ENCODE peak calls at places on chromosomes 4 and X, in five cellular contexts. H is fibroblast of lung; S is HCT116; L is lower leg skin; O is CD4-positive, alpha-beta T cell. Q is an unnamed sample.

GRCh38 chr4:33395731-33396485 is 2675.7 kb downstream of the PCDH7 start:
- DNase-seq in O (no peak), H (no peak), S (no peak), L (no peak), Q (no peak)

GRCh38 chr4:72489267-72489666 is 79.8 kb downstream of the ADAMTS3 start:
- DNase-seq in H (peak), O (no peak), S (no peak), L (no peak), Q (no peak)

GRCh38 chr4:37651781-37652377 is 34.3 kb downstream of the RELL1 start:
- DNase-seq in H (no peak), O (no peak), L (no peak), S (no peak), Q (no peak)

GRCh38 chrX:40543661-40544328 is 37.0 kb upstream of the ATP6AP2 start:
- DNase-seq in H (peak), S (peak), O (no peak), L (peak), Q (no peak)

GRCh38 chr4:166012129-166013078 is 139.4 kb downstream of the TLL1 start:
- DNase-seq in O (no peak), H (no peak), L (no peak), S (no peak), Q (no peak)

GRCh38 chrX:9464435-9465371 is at the start of gene TBL1X:
- DNase-seq in H (peak), L (peak), S (no peak), O (peak), Q (no peak)

GRCh38 chrX:106932960-106933537 is 12.8 kb downstream of the CLDN2 start:
- DNase-seq in L (no peak), O (no peak), S (no peak), H (peak), Q (no peak)

GRCh38 chr4:66602622-66603021 is 932.3 kb upstream of the EPHA5 start:
- DNase-seq in O (no peak), L (no peak), S (no peak), H (no peak), Q (no peak)

GRCh38 chr4:87038837-87039715 is 104.3 kb downstream of the AFF1 start:
- DNase-seq in S (no peak), L (no peak), O (no peak), H (peak), Q (peak)

GRCh38 chrX:136272325-136272724 is 21.1 kb upstream of the MAP7D3 start:
- DNase-seq in S (peak), H (no peak), O (no peak), L (no peak), Q (no peak)

GRCh38 chr4:2436301-2436700 is 17.5 kb downstream of the CFAP99 start:
- DNase-seq in O (no peak), H (no peak), S (no peak), L (no peak), Q (no peak)

GRCh38 chr4:8702020-8702495 is 109.5 kb downstream of the CPZ start:
- DNase-seq in O (no peak), S (no peak), L (no peak), H (no peak), Q (peak)

GRCh38 chrX:133953785-133954355 is 31.5 kb downstream of the GPC3 start:
- DNase-seq in H (no peak), L (no peak), O (no peak), S (no peak), Q (no peak)

GRCh38 chr4:87559090-87559837 is 30.1 kb upstream of the SPARCL1 start:
- DNase-seq in S (no peak), L (no peak), O (peak), H (no peak), Q (no peak)

GRCh38 chr4:61443813-61444510 is 243.8 kb downstream of the ADGRL3 start:
- DNase-seq in S (no peak), L (no peak), O (no peak), H (peak), Q (no peak)

GRCh38 chr4:4574792-4575191 is 32.9 kb upstream of the STX18 start:
- DNase-seq in O (peak), S (peak), H (peak), L (peak), Q (no peak)

GRCh38 chr4:51895816-51896408 is 53.0 kb downstream of the DCUN1D4 start:
- DNase-seq in L (peak), S (peak), O (peak), H (peak), Q (no peak)

GRCh38 chrX:129606918-129607317 is 47.8 kb downstream of the APLN start:
- DNase-seq in O (peak), H (peak), S (peak), L (peak), Q (no peak)

GRCh38 chr4:3254302-3255131 is 5.6 kb downstream of the MSANTD1 start:
- DNase-seq in L (no peak), S (no peak), H (no peak), O (no peak), Q (peak)

GRCh38 chrX:130575831-130576404 is 174.1 kb downstream of the RBMX2 start:
- DNase-seq in H (peak), O (no peak), S (peak), L (no peak), Q (no peak)

GRCh38 chrX:133794151-133794550 is 191.2 kb downstream of the GPC3 start:
- DNase-seq in S (no peak), L (no peak), H (no peak), O (no peak), Q (no peak)

GRCh38 chr4:84503495-84504437 is 4.7 kb upstream of the NKX6-1 start:
- DNase-seq in H (peak), L (no peak), O (no peak), S (peak), Q (no peak)
- TF ChIP-seq CTCF in H (peak), L (no peak), O (no peak), S (peak), Q (peak)

DNA sequence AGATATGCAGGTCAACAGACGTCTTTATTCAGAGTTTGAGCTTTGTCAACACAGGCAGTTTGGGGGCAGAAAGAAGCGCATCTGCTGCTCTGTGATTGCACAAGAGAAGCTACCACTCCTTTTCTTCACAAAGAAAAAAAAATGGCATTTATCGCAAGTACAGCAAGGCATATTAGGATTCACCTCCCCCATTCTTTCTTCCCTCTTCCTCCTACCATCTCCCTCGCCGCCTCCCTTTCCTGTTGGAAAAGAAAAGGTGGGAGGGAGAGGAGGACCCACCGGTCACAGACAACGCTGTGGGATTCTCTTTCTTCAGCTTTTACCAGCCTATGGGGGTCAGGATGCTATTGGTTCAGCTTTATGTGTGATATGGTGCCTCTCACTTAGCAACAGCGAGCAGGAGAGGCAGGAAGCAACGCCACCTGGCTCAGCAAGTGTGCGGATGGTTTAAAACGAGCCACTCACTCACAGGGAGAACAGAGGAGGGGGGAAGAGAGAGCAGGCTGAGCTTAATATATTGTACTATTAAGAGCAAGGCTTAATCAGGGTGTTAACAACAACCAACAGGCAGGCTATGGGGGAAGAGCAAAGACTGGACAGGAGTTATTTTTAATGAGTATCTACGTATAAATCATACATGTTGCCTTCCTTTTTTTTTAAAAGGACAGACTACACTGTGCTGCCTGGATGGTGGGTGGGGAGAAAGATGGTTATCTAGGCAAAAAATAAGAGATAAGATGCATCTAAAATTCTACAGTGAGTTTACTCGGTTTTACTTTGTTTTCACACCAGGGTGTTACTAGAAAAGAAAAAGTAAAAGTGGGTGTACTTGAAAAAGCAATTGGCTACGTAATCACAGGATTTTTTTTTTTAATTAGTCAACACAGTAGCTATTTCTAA is 104.7 kb downstream of the MAML3 start:
- DNase-seq in H (peak), O (peak), S (no peak), L (no peak), Q (no peak)
- TF ChIP-seq CTCF in H (peak), O (no peak), S (no peak), L (no peak), Q (no peak)

DNA sequence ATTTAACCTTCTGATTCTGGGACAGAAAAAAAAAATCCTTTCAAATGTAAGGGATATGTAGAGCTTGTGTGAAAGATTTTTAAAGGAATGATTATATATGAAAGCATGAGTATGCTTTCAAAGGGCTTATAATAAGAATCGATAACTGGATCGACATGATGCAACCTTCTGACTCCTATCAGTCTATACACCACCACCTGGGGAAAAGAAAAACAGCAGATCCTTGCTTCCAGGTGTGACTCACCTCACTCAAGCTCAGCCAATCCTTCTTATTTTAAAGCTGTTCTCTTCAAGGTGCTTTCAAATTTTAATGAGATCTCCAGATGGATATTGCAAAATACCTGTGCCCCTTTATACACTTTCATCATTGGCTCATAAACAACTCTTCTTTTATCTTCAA is 102.1 kb upstream of the EDNRA start:
- DNase-seq in S (peak), H (no peak), O (no peak), L (no peak), Q (no peak)
- TF ChIP-seq CTCF in S (peak), H (no peak), O (no peak), L (no peak), Q (no peak)

GRCh38 chr4:16752150-16752549 is 146.3 kb downstream of the LDB2 start:
- DNase-seq in H (peak), O (no peak), S (no peak), L (no peak), Q (no peak)
- TF ChIP-seq CTCF in H (peak), O (no peak), S (no peak), L (no peak), Q (no peak)

DNA sequence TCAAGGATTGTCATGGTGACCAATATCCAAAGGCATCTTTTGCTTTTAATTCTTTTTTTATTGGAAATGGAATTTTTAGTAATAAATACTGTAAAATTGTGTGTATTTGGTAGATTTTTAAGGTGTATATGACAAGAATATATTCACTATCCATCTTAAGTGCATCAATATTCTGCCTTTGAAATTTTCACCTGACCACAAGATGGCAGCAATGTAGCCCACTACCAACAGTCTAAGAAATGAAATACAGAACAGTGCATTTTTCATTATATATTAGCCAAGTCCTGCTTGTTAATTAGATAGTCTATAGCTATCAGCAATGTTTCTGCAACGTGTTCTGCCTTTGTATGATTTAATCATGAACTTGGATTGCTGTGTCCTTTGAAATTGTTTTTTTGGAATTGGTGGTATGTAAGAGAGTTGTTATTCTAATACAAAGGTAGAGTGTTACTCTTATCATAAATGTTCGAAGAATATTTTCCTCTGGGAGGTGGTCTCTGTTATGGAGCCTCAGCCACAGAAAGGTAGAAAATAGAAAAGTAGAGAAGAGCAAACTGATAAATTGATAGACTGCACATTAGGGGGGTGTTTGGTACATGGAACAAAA is 38.2 kb downstream of the HPGDS start:
- DNase-seq in H (peak), O (no peak), S (peak), L (no peak), Q (no peak)
- TF ChIP-seq CTCF in H (peak), O (peak), S (peak), L (no peak), Q (peak)

DNA sequence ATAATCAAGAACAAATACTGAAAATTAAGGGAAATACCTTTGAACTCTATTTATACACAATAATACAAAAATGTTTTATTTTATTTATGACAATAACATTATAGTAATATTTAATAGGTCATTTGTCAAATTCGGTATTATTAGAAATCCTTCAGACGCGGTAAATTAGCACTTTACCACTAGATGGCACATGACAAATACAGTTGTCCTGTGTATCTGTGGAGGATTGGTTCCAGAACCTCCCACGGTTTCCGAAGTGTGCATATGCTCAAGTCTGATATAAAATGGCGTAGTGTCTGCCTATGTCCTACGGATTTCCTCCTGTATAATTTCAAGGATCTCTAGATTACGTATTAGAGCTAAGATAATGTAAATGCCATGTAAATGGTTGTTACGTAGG is 8.1 kb upstream of the LINC00632 start:
- DNase-seq in H (peak), L (no peak), O (no peak), S (no peak), Q (no peak)
- TF ChIP-seq CTCF in H (peak), L (no peak), O (peak), S (no peak), Q (no peak)

DNA sequence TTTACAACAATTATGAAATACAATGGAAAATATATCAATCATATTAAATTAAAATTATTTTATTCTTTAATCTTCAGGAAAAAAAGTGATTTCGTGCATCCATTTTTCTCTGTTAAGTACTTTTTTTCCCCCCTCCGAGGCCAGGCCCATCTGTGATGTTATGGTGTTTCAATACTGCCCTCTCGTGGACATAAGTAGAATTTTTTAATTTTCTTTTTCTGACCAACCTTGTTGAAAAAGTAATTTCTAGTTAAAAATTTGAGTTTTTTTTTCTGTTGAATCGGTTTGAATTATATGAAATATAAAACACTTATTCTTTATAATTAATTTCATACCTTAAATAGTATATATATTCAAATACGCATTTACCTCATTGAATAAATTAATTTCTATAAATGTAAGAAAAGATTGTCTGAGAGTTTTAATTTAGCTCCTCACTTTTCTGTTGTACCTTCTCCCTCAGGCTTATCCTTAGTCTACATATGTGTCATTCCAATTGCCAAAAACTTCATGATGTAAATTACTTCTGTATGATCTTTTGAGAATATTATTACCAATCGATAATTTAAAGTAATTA is 175.8 kb upstream of the TECRL start:
- DNase-seq in O (no peak), S (peak), L (no peak), H (peak), Q (no peak)
- TF ChIP-seq CTCF in O (peak), S (no peak), L (no peak), H (peak), Q (peak)

Q was measured in coronary artery.